ENCODE peak calls at places on chromosomes 5 and 9, in eight cellular contexts. R is HFFc6, P is heart right ventricle, L is adrenal gland, N is right atrium auricular region, Z is endothelial cell, X is psoas muscle, F is dorsolateral prefrontal cortex. G is an unnamed sample.

GRCh38 chr9:96553070-96553469 is 66.6 kb downstream of the CDC14B start:
- DNase-seq in L (no peak), P (no peak), X (no peak), Z (no peak), N (no peak), F (no peak), R (peak), G (no peak)

GRCh38 chr5:9545301-9545958 is 445 bp downstream of the SEMA5A start:
- DNase-seq in R (no peak), P (peak), L (no peak), N (no peak), F (no peak), X (peak), Z (peak), G (no peak)

GRCh38 chr9:79581388-79581787 is 9.6 kb downstream of the TLE4 start:
- DNase-seq in X (no peak), P (no peak), L (peak), F (no peak), Z (no peak), N (no peak), R (peak), G (no peak)

GRCh38 chr5:34712565-34712964 is 56.4 kb downstream of the RAI14 start:
- DNase-seq in Z (no peak), L (no peak), F (no peak), N (no peak), R (no peak), P (no peak), X (no peak), G (no peak)

GRCh38 chr9:134381671-134382505 is 55.6 kb downstream of the RXRA start:
- DNase-seq in R (no peak), F (no peak), Z (peak), P (peak), N (no peak), X (no peak), L (no peak), G (peak)

GRCh38 chr9:92738661-92739081 is 26.0 kb downstream of the BICD2 start:
- DNase-seq in P (peak), R (no peak), L (no peak), X (no peak), N (no peak), F (peak), Z (no peak), G (no peak)

GRCh38 chr5:158979749-158980521 is 119.8 kb downstream of the EBF1 start:
- DNase-seq in X (peak), Z (peak), L (peak), P (peak), R (no peak), N (peak), F (peak), G (no peak)

GRCh38 chr5:22852807-22853670 is at the start of gene CDH12:
- DNase-seq in F (peak), R (no peak), X (no peak), Z (peak), L (no peak), P (no peak), N (no peak), G (no peak)

GRCh38 chr5:27708579-27708978 is 670.2 kb upstream of the CDH9 start:
- DNase-seq in N (no peak), P (no peak), R (no peak), F (no peak), Z (no peak), L (peak), X (no peak), G (no peak)

GRCh38 chr9:119349548-119349947 is 19.7 kb downstream of the BRINP1 start:
- DNase-seq in N (no peak), Z (peak), P (no peak), X (no peak), L (no peak), R (no peak), F (no peak), G (no peak)

GRCh38 chr9:101365181-101365580 is 19.6 kb downstream of the BAAT start:
- DNase-seq in X (no peak), F (no peak), N (no peak), L (no peak), R (no peak), P (no peak), Z (no peak), G (no peak)

DNA sequence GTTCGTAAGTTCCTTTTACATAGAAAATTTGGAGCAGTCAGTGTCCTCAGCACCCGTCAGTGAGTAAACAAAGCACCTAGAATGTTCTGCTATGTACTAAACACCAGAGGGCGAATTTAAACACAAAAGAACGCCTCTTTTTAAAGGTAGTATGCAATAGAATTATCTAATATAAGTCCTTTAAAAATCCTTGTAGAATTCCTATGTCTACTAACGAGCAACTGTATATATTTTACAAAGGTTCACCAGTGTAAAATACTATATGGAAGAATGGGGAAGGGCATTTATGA is 499 bp upstream of the TMEM232 start:
- DNase-seq in F (no peak), N (no peak), X (no peak), R (no peak), L (no peak), P (no peak), Z (no peak), G (no peak)
- TF ChIP-seq CTCF in F (no peak), N (no peak), X (no peak), R (peak), L (no peak), P (no peak), Z (no peak), G (peak)

GRCh38 chr9:112531666-112532282 is 45.1 kb downstream of the KIAA1958 start:
- DNase-seq in Z (no peak), N (no peak), P (no peak), F (no peak), X (no peak), R (peak), L (no peak), G (no peak)
- TF ChIP-seq CTCF in Z (no peak), N (no peak), P (no peak), F (no peak), X (no peak), R (no peak), L (no peak), G (no peak)

GRCh38 chr5:173629628-173630027 is 13.2 kb upstream of the BOD1 start:
- DNase-seq in Z (peak), L (peak), X (no peak), N (no peak), F (no peak), P (no peak), R (no peak), G (no peak)
- TF ChIP-seq CTCF in Z (peak), L (peak), X (no peak), N (peak), F (no peak), P (no peak), R (peak), G (no peak)

GRCh38 chr5:132739232-132739631 is 1.9 kb upstream of the KIF3A start:
- DNase-seq in X (no peak), N (no peak), F (no peak), Z (no peak), L (no peak), R (no peak), P (no peak), G (no peak)

GRCh38 chr5:132734687-132735086 is 2.7 kb downstream of the KIF3A start:
- DNase-seq in L (no peak), R (no peak), F (no peak), P (no peak), X (no peak), N (no peak), Z (no peak), G (no peak)

GRCh38 chr5:132737982-132738770 is 830 bp upstream of the KIF3A start:
- DNase-seq in R (no peak), N (no peak), F (peak), X (no peak), L (peak), P (no peak), Z (no peak), G (no peak)

GRCh38 chr5:132733499-132734148 is 3.7 kb downstream of the KIF3A start:
- DNase-seq in L (no peak), X (no peak), Z (no peak), P (no peak), N (no peak), R (no peak), F (no peak), G (no peak)

GRCh38 chr5:132736853-132737833 is at the start of gene KIF3A:
- DNase-seq in Z (peak), F (peak), N (peak), P (peak), X (peak), R (peak), L (peak), G (peak)
- TF ChIP-seq CTCF in Z (no peak), F (peak), N (peak), P (no peak), X (peak), R (peak), L (peak), G (no peak)

GRCh38 chr5:124468671-124469411 is 277.6 kb downstream of the ZNF608 start:
- DNase-seq in L (no peak), R (no peak), P (no peak), N (no peak), Z (no peak), F (no peak), X (no peak), G (no peak)
- TF ChIP-seq CTCF in L (no peak), R (no peak), P (no peak), N (no peak), Z (no peak), F (no peak), X (no peak), G (no peak)

DNA sequence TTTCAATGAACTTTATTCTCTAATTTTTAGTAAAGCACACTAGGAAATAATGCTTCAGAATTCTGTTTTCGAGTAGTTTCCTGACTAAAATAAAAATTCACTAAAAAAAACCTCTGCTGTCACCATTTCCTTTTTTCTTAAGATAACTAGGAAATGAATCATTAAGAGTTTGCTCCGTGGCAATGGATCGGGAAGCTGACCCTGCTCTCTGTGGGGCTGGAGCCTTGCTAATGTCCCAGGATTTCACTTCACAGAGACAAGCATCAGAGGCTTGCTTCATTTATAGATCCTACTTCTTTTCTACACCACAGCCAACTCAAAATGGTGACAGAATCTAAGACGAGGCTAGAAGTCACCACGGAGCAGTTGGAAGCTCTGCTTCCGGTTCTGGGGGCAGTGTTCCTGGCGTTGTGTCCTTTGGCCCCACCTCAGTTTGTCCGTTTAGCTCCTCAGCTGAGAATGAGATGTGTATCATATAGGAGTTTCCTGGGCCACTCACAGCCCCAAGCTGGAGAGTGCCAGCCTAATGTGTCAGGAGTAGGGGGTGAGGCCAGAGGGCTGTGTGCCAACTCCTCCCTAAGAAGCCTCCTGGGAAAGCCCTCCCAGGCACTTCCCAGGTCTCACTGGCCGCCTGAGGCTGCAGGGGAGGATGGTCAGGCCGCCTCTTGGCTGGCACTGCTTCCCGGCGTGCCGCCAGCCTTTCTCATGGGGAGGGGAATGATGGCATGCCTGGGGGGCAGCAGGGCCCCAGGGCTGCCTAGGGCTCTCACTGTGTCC is 19.6 kb downstream of the TENT4A start:
- DNase-seq in L (peak), N (no peak), Z (no peak), X (peak), P (peak), F (no peak), R (peak), G (no peak)
- TF ChIP-seq CTCF in L (no peak), N (no peak), Z (no peak), X (no peak), P (no peak), F (no peak), R (no peak), G (no peak)